ENCODE peak calls at places on chromosomes 6 and 20, in nine cellular contexts. One of them, this sample, is unnamed.

GRCh38 chr20:50027611-50028105 is 44.9 kb downstream of the SNAI1 start:
- DNase-seq in gastrocnemius medialis: no peak
- DNase-seq in IMR-90: peak; percentile 92
- DNase-seq in spleen: no peak
- DNase-seq in body of pancreas: peak; percentile 43
- DNase-seq in H54: peak; percentile 94
- DNase-seq in sigmoid colon: peak; percentile 89
- DNase-seq in ovary: peak; percentile 34
- DNase-seq in heart left ventricle: peak; percentile 72
- DNase-seq in this sample: no peak

GRCh38 chr20:34998331-34998950 is 42.8 kb downstream of the MYH7B start:
- DNase-seq in H54: no peak
- DNase-seq in ovary: no peak
- DNase-seq in gastrocnemius medialis: no peak
- DNase-seq in IMR-90: no peak
- DNase-seq in spleen: no peak
- DNase-seq in heart left ventricle: no peak
- DNase-seq in sigmoid colon: no peak
- DNase-seq in body of pancreas: no peak
- DNase-seq in this sample: no peak

GRCh38 chr6:107458687-107459282 is 579 bp downstream of the PDSS2 start:
- DNase-seq in IMR-90: peak; percentile 22
- DNase-seq in heart left ventricle: peak; percentile 26
- DNase-seq in spleen: peak; percentile 88
- DNase-seq in gastrocnemius medialis: peak; percentile 3
- DNase-seq in ovary: no peak
- DNase-seq in sigmoid colon: no peak
- DNase-seq in H54: peak; percentile 9
- DNase-seq in body of pancreas: no peak
- DNase-seq in this sample: no peak

GRCh38 chr6:37936150-37936549 is 116.6 kb downstream of the ZFAND3 start:
- DNase-seq in gastrocnemius medialis: no peak
- DNase-seq in body of pancreas: no peak
- DNase-seq in sigmoid colon: no peak
- DNase-seq in heart left ventricle: no peak
- DNase-seq in IMR-90: peak; percentile 38
- DNase-seq in H54: no peak
- DNase-seq in spleen: no peak
- DNase-seq in ovary: no peak
- DNase-seq in this sample: no peak

GRCh38 chr6:146041282-146041681 is 12.4 kb downstream of the GRM1 start:
- DNase-seq in sigmoid colon: no peak
- DNase-seq in spleen: no peak
- DNase-seq in heart left ventricle: no peak
- DNase-seq in IMR-90: no peak
- DNase-seq in H54: no peak
- DNase-seq in body of pancreas: no peak
- DNase-seq in ovary: no peak
- DNase-seq in gastrocnemius medialis: no peak
- DNase-seq in this sample: peak; percentile 1

GRCh38 chr6:78526432-78526831 is 340.9 kb upstream of the IRAK1BP1 start:
- DNase-seq in H54: no peak
- DNase-seq in ovary: no peak
- DNase-seq in IMR-90: no peak
- DNase-seq in gastrocnemius medialis: no peak
- DNase-seq in sigmoid colon: no peak
- DNase-seq in heart left ventricle: no peak
- DNase-seq in spleen: no peak
- DNase-seq in body of pancreas: no peak
- DNase-seq in this sample: no peak

GRCh38 chr6:158381214-158381613 is 68.9 kb downstream of the TULP4 start:
- DNase-seq in heart left ventricle: no peak
- DNase-seq in spleen: no peak
- DNase-seq in body of pancreas: no peak
- DNase-seq in H54: no peak
- DNase-seq in sigmoid colon: no peak
- DNase-seq in ovary: no peak
- DNase-seq in gastrocnemius medialis: no peak
- DNase-seq in IMR-90: no peak
- DNase-seq in this sample: no peak

GRCh38 chr6:16239798-16240123 is 1.4 kb downstream of the GMPR start:
- DNase-seq in gastrocnemius medialis: no peak
- DNase-seq in heart left ventricle: no peak
- DNase-seq in H54: no peak
- DNase-seq in body of pancreas: no peak
- DNase-seq in ovary: no peak
- DNase-seq in sigmoid colon: no peak
- DNase-seq in spleen: no peak
- DNase-seq in IMR-90: peak; percentile 49
- DNase-seq in this sample: peak; percentile 91

GRCh38 chr6:11366183-11366933 is 133.9 kb upstream of the NEDD9 start:
- DNase-seq in ovary: no peak
- DNase-seq in body of pancreas: no peak
- DNase-seq in IMR-90: no peak
- DNase-seq in heart left ventricle: no peak
- DNase-seq in H54: no peak
- DNase-seq in gastrocnemius medialis: no peak
- DNase-seq in spleen: no peak
- DNase-seq in sigmoid colon: no peak
- DNase-seq in this sample: no peak

GRCh38 chr6:151002562-151002961 is 137.1 kb downstream of the MTHFD1L start:
- DNase-seq in body of pancreas: no peak
- DNase-seq in gastrocnemius medialis: no peak
- DNase-seq in IMR-90: peak; percentile 78
- DNase-seq in spleen: no peak
- DNase-seq in ovary: no peak
- DNase-seq in H54: no peak
- DNase-seq in sigmoid colon: no peak
- DNase-seq in heart left ventricle: no peak
- DNase-seq in this sample: no peak

GRCh38 chr6:151004415-151005024 is 139.0 kb downstream of the MTHFD1L start:
- DNase-seq in body of pancreas: no peak
- DNase-seq in spleen: no peak
- DNase-seq in H54: no peak
- DNase-seq in ovary: peak; percentile 50
- DNase-seq in IMR-90: peak; percentile 95
- DNase-seq in heart left ventricle: no peak
- DNase-seq in gastrocnemius medialis: no peak
- DNase-seq in sigmoid colon: no peak
- DNase-seq in this sample: no peak

GRCh38 chr6:150998992-150999975 is 133.8 kb downstream of the MTHFD1L start:
- DNase-seq in spleen: no peak
- DNase-seq in heart left ventricle: no peak
- DNase-seq in H54: no peak
- DNase-seq in IMR-90: no peak
- DNase-seq in gastrocnemius medialis: no peak
- DNase-seq in sigmoid colon: no peak
- DNase-seq in ovary: no peak
- DNase-seq in body of pancreas: no peak
- DNase-seq in this sample: no peak

GRCh38 chr6:151005126-151005525 is 139.6 kb downstream of the MTHFD1L start:
- DNase-seq in ovary: no peak
- DNase-seq in gastrocnemius medialis: no peak
- DNase-seq in heart left ventricle: no peak
- DNase-seq in IMR-90: no peak
- DNase-seq in H54: no peak
- DNase-seq in spleen: no peak
- DNase-seq in sigmoid colon: no peak
- DNase-seq in body of pancreas: no peak
- DNase-seq in this sample: no peak

GRCh38 chr6:151001387-151002063 is 136.0 kb downstream of the MTHFD1L start:
- DNase-seq in IMR-90: no peak
- DNase-seq in spleen: no peak
- DNase-seq in body of pancreas: no peak
- DNase-seq in sigmoid colon: no peak
- DNase-seq in gastrocnemius medialis: no peak
- DNase-seq in heart left ventricle: no peak
- DNase-seq in H54: no peak
- DNase-seq in ovary: no peak
- DNase-seq in this sample: no peak
- TF ChIP-seq POLR2A in IMR-90: no peak
- TF ChIP-seq POLR2A in spleen: no peak
- TF ChIP-seq POLR2A in body of pancreas: no peak
- TF ChIP-seq POLR2A in sigmoid colon: no peak
- TF ChIP-seq POLR2A in gastrocnemius medialis: no peak
- TF ChIP-seq POLR2A in heart left ventricle: no peak
- TF ChIP-seq POLR2A in H54: no peak
- TF ChIP-seq POLR2A in ovary: no peak
- TF ChIP-seq POLR2A in this sample: no peak

GRCh38 chr20:43676368-43676767 is 9.5 kb downstream of the MYBL2 start:
- DNase-seq in ovary: no peak
- DNase-seq in heart left ventricle: no peak
- DNase-seq in H54: no peak
- DNase-seq in gastrocnemius medialis: no peak
- DNase-seq in IMR-90: no peak
- DNase-seq in sigmoid colon: no peak
- DNase-seq in body of pancreas: no peak
- DNase-seq in spleen: no peak
- DNase-seq in this sample: no peak

GRCh38 chr20:43680976-43681375 is 14.1 kb downstream of the MYBL2 start:
- DNase-seq in spleen: no peak
- DNase-seq in IMR-90: no peak
- DNase-seq in H54: no peak
- DNase-seq in heart left ventricle: no peak
- DNase-seq in gastrocnemius medialis: no peak
- DNase-seq in body of pancreas: peak; percentile 30
- DNase-seq in ovary: no peak
- DNase-seq in sigmoid colon: no peak
- DNase-seq in this sample: no peak

GRCh38 chr20:43682446-43682845 is 15.5 kb downstream of the MYBL2 start:
- DNase-seq in sigmoid colon: no peak
- DNase-seq in heart left ventricle: no peak
- DNase-seq in ovary: no peak
- DNase-seq in H54: no peak
- DNase-seq in IMR-90: no peak
- DNase-seq in gastrocnemius medialis: no peak
- DNase-seq in body of pancreas: peak; percentile 28
- DNase-seq in spleen: peak; percentile 81
- DNase-seq in this sample: no peak

GRCh38 chr20:43681991-43682410 is 15.1 kb downstream of the MYBL2 start:
- DNase-seq in IMR-90: no peak
- DNase-seq in sigmoid colon: no peak
- DNase-seq in ovary: no peak
- DNase-seq in spleen: peak; percentile 92
- DNase-seq in H54: no peak
- DNase-seq in gastrocnemius medialis: no peak
- DNase-seq in heart left ventricle: no peak
- DNase-seq in body of pancreas: peak; percentile 35
- DNase-seq in this sample: no peak

GRCh38 chr20:43681468-43681942 is 14.6 kb downstream of the MYBL2 start:
- DNase-seq in spleen: peak; percentile 83
- DNase-seq in body of pancreas: peak; percentile 87
- DNase-seq in sigmoid colon: no peak
- DNase-seq in gastrocnemius medialis: no peak
- DNase-seq in ovary: no peak
- DNase-seq in heart left ventricle: no peak
- DNase-seq in H54: no peak
- DNase-seq in IMR-90: no peak
- DNase-seq in this sample: no peak
- TF ChIP-seq POLR2A in spleen: no peak
- TF ChIP-seq POLR2A in body of pancreas: peak; percentile 83
- TF ChIP-seq POLR2A in sigmoid colon: no peak
- TF ChIP-seq POLR2A in gastrocnemius medialis: no peak
- TF ChIP-seq POLR2A in ovary: no peak
- TF ChIP-seq POLR2A in heart left ventricle: no peak
- TF ChIP-seq POLR2A in H54: no peak
- TF ChIP-seq POLR2A in IMR-90: no peak
- TF ChIP-seq POLR2A in this sample: no peak

GRCh38 chr20:61628480-61628879 is 376.4 kb downstream of the CDH4 start:
- DNase-seq in H54: no peak
- DNase-seq in sigmoid colon: no peak
- DNase-seq in gastrocnemius medialis: no peak
- DNase-seq in IMR-90: no peak
- DNase-seq in heart left ventricle: no peak
- DNase-seq in ovary: no peak
- DNase-seq in body of pancreas: no peak
- DNase-seq in spleen: no peak
- DNase-seq in this sample: no peak
- TF ChIP-seq POLR2A in H54: no peak
- TF ChIP-seq POLR2A in sigmoid colon: no peak
- TF ChIP-seq POLR2A in gastrocnemius medialis: no peak
- TF ChIP-seq POLR2A in IMR-90: no peak
- TF ChIP-seq POLR2A in heart left ventricle: no peak
- TF ChIP-seq POLR2A in ovary: no peak
- TF ChIP-seq POLR2A in body of pancreas: no peak
- TF ChIP-seq POLR2A in spleen: no peak
- TF ChIP-seq POLR2A in this sample: no peak

GRCh38 chr6:163414367-163415175 is at the start of gene QKI:
- DNase-seq in gastrocnemius medialis: peak; percentile 88
- DNase-seq in heart left ventricle: peak; percentile 92
- DNase-seq in ovary: peak; percentile 85
- DNase-seq in IMR-90: peak; percentile 67
- DNase-seq in spleen: peak; percentile 96
- DNase-seq in body of pancreas: peak; percentile 84
- DNase-seq in H54: no peak
- DNase-seq in sigmoid colon: peak; percentile 95
- DNase-seq in this sample: peak; percentile 91
- TF ChIP-seq POLR2A in gastrocnemius medialis: peak; percentile 98
- TF ChIP-seq POLR2A in heart left ventricle: peak; percentile 74
- TF ChIP-seq POLR2A in ovary: peak; percentile 66
- TF ChIP-seq POLR2A in IMR-90: no peak
- TF ChIP-seq POLR2A in spleen: no peak
- TF ChIP-seq POLR2A in body of pancreas: no peak
- TF ChIP-seq POLR2A in H54: peak; percentile 23
- TF ChIP-seq POLR2A in sigmoid colon: no peak
- TF ChIP-seq POLR2A in this sample: no peak

DNA sequence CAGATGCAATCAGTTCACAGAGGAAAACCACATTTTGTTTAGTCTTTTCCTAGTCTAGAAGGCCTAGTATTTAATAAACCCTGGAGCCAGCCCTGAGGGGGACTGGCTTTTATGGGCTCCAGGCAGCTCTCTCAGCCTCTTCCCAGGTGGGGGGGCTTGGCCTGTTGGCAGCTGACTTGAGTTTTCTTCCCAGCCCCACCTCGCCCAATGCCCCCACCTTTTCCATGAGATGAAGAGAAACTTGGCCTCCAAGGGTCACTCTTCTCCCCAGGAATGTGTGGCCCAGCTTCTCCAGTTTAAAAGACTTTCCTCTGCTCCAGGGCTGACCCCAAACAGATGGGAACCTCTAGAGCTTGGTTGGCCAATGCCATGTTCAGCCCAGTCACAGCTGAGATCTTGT is 196.1 kb downstream of the BMP7 start:
- DNase-seq in heart left ventricle: no peak
- DNase-seq in IMR-90: no peak
- DNase-seq in H54: no peak
- DNase-seq in body of pancreas: no peak
- DNase-seq in gastrocnemius medialis: no peak
- DNase-seq in sigmoid colon: peak; percentile 12
- DNase-seq in ovary: no peak
- DNase-seq in spleen: no peak
- DNase-seq in this sample: no peak
- TF ChIP-seq POLR2A in heart left ventricle: no peak
- TF ChIP-seq POLR2A in IMR-90: no peak
- TF ChIP-seq POLR2A in H54: no peak
- TF ChIP-seq POLR2A in body of pancreas: no peak
- TF ChIP-seq POLR2A in gastrocnemius medialis: no peak
- TF ChIP-seq POLR2A in sigmoid colon: no peak
- TF ChIP-seq POLR2A in ovary: no peak
- TF ChIP-seq POLR2A in spleen: no peak
- TF ChIP-seq POLR2A in this sample: no peak

GRCh38 chr20:23350855-23351838 is 556 bp downstream of the NXT1 start:
- DNase-seq in IMR-90: peak; percentile 45
- DNase-seq in heart left ventricle: peak; percentile 49
- DNase-seq in H54: no peak
- DNase-seq in gastrocnemius medialis: peak; percentile 33
- DNase-seq in spleen: peak; percentile 92
- DNase-seq in ovary: peak; percentile 58
- DNase-seq in sigmoid colon: peak; percentile 79
- DNase-seq in body of pancreas: peak; percentile 35
- DNase-seq in this sample: peak; percentile 77
- TF ChIP-seq POLR2A in IMR-90: peak; percentile 31
- TF ChIP-seq POLR2A in heart left ventricle: no peak
- TF ChIP-seq POLR2A in H54: peak; percentile 22
- TF ChIP-seq POLR2A in gastrocnemius medialis: no peak
- TF ChIP-seq POLR2A in spleen: no peak
- TF ChIP-seq POLR2A in ovary: no peak
- TF ChIP-seq POLR2A in sigmoid colon: no peak
- TF ChIP-seq POLR2A in body of pancreas: no peak
- TF ChIP-seq POLR2A in this sample: peak; percentile 56

This sample was measured in erythroblast.